ENCODE peak calls at places on chromosomes 16 and 17, in six cellular contexts. R is NCI-H1436; F is A549; Q is AG08395; V is DMS 273 treated with DMSO at 0.1 percent for 48 hours; N is activated naive CD8-positive, alpha-beta T cell treated with anti-CD3 and anti-CD28 coated beads, Interleukin-2, amount 50 U/mL, for 24 hours. I is an unnamed sample.

GRCh38 chr16:87086156-87086555 is 231.0 kb downstream of the C16orf95 start:
- DNase-seq in V (no peak), R (no peak), F (no peak), Q (peak), N (no peak), I (no peak)

GRCh38 chr17:77329741-77330531 is 189.2 kb downstream of the SEC14L1 start:
- DNase-seq in Q (no peak), R (no peak), F (no peak), V (no peak), N (no peak), I (no peak)

GRCh38 chr16:72042157-72042660 is 12.1 kb upstream of the HP start:
- DNase-seq in Q (no peak), F (no peak), N (no peak), V (no peak), R (no peak), I (no peak)

GRCh38 chr17:48997103-48997826 is at the start of gene IGF2BP1:
- DNase-seq in F (peak), N (peak), R (no peak), V (no peak), Q (no peak), I (no peak)

GRCh38 chr17:1413281-1413791 is 13.3 kb upstream of the YWHAE start:
- DNase-seq in R (no peak), N (no peak), Q (peak), V (no peak), F (peak), I (peak)

GRCh38 chr16:82651921-82652601 is 25.3 kb downstream of the CDH13 start:
- DNase-seq in Q (no peak), R (no peak), N (no peak), F (no peak), V (no peak), I (no peak)

GRCh38 chr17:17781591-17782424 is 55.0 kb downstream of the SREBF1 start:
- DNase-seq in F (peak), Q (peak), R (peak), N (peak), V (peak), I (no peak)

GRCh38 chr16:59632266-59632855 is 898.2 kb upstream of the GOT2 start:
- DNase-seq in R (no peak), Q (peak), F (peak), V (no peak), N (no peak), I (no peak)

GRCh38 chr17:79851461-79851817 is 12.2 kb upstream of the CBX4 start:
- DNase-seq in F (peak), Q (no peak), V (no peak), R (no peak), N (no peak), I (no peak)

GRCh38 chr17:28871056-28871579 is 16.3 kb downstream of the ERAL1 start:
- DNase-seq in R (no peak), N (peak), V (no peak), F (no peak), Q (no peak), I (no peak)

GRCh38 chr16:70646260-70647241 is at the start of gene IL34:
- DNase-seq in V (no peak), Q (no peak), R (peak), F (no peak), N (no peak), I (no peak)

GRCh38 chr17:79017546-79017945 is 6.4 kb upstream of the C1QTNF1 start:
- DNase-seq in R (no peak), Q (no peak), N (no peak), V (no peak), F (no peak), I (no peak)

GRCh38 chr16:68444058-68444657 is 4.2 kb downstream of the SMPD3 start:
- DNase-seq in R (no peak), N (no peak), V (no peak), F (no peak), Q (peak), I (peak)

GRCh38 chr16:78584213-78584860 is 484.9 kb downstream of the WWOX start:
- DNase-seq in V (no peak), N (no peak), R (no peak), F (no peak), Q (no peak), I (no peak)

GRCh38 chr16:65002265-65002664 is 119.6 kb downstream of the CDH11 start:
- DNase-seq in R (no peak), F (no peak), V (peak), N (no peak), Q (peak), I (no peak)

GRCh38 chr16:57000271-57001025 is 11.1 kb downstream of the NLRC5 start:
- DNase-seq in F (peak), Q (peak), V (no peak), R (no peak), N (peak), I (peak)

GRCh38 chr16:28873543-28874201 is 4.6 kb upstream of the ATP2A1 start:
- DNase-seq in R (no peak), V (no peak), N (peak), Q (peak), F (no peak), I (peak)

GRCh38 chr17:42744806-42745617 is at the start of gene EZH1:
- DNase-seq in N (peak), R (peak), Q (peak), F (peak), V (peak), I (peak)

GRCh38 chr16:30615358-30616076 is 5.3 kb upstream of the ZNF689 start:
- DNase-seq in Q (peak), F (peak), R (no peak), N (peak), V (peak), I (peak)

GRCh38 chr16:89373355-89374110 is 116.8 kb downstream of the ANKRD11 start:
- DNase-seq in F (no peak), R (no peak), V (no peak), Q (no peak), N (no peak), I (no peak)

GRCh38 chr17:16439303-16439791 is 24.0 kb downstream of the TRPV2 start:
- DNase-seq in F (no peak), R (no peak), Q (no peak), N (no peak), V (no peak), I (no peak)

GRCh38 chr17:56821847-56822534 is 11.7 kb downstream of the C17orf67 start:
- DNase-seq in N (no peak), F (no peak), V (no peak), R (no peak), Q (no peak), I (no peak)

GRCh38 chr17:72555052-72555451 is 434.2 kb downstream of the SOX9 start:
- DNase-seq in V (no peak), R (no peak), N (no peak), Q (no peak), F (no peak), I (no peak)

GRCh38 chr16:84514874-84515835 is 10.7 kb upstream of the MEAK7 start:
- DNase-seq in F (no peak), N (peak), Q (no peak), V (no peak), R (no peak), I (no peak)

GRCh38 chr17:19647697-19648474 is 665 bp upstream of the ALDH3A2 start:
- DNase-seq in N (peak), V (peak), F (peak), R (peak), Q (peak), I (peak)

GRCh38 chr17:28404007-28404406 is 2.0 kb downstream of the SLC46A1 start:
- DNase-seq in V (no peak), F (no peak), N (no peak), R (no peak), Q (no peak), I (no peak)

GRCh38 chr17:32755045-32755805 is 121.7 kb downstream of the MYO1D start:
- DNase-seq in R (peak), V (peak), N (no peak), Q (peak), F (peak), I (peak)

GRCh38 chr17:59470624-59471297 is 94.6 kb upstream of the DHX40 start:
- DNase-seq in R (no peak), V (no peak), F (no peak), Q (no peak), N (no peak), I (no peak)

GRCh38 chr16:2082171-2082982 is 34.6 kb downstream of the TSC2 start:
- DNase-seq in Q (no peak), N (no peak), F (peak), V (no peak), R (no peak), I (no peak)

GRCh38 chr17:79814966-79815835 is 18.3 kb upstream of the CBX8 start:
- DNase-seq in Q (peak), R (no peak), F (no peak), N (no peak), V (no peak), I (no peak)

GRCh38 chr17:41329279-41329925 is 13.9 kb upstream of the KRTAP17-1 start:
- DNase-seq in N (peak), F (peak), Q (peak), R (peak), V (no peak), I (peak)

GRCh38 chr16:3099732-3100499 is 822 bp upstream of the ZSCAN10 start:
- DNase-seq in Q (peak), N (peak), F (peak), V (no peak), R (peak), I (peak)

GRCh38 chr17:29977836-29978235 is 36.4 kb downstream of the EFCAB5 start:
- DNase-seq in N (no peak), R (no peak), V (peak), F (peak), Q (peak), I (no peak)

GRCh38 chr16:5604770-5605169 is 507.2 kb upstream of the EEF2KMT start:
- DNase-seq in Q (no peak), V (no peak), F (peak), R (no peak), N (peak), I (no peak)

I was measured in NCI-H460.